ENCODE peak calls at places on chromosome 2, in ten cellular contexts. J, P, X, A, M, Z, H, R, G and F are unnamed samples.

GRCh38 chr2:71710805-71711469 is 257.6 kb downstream of the DYSF start:
- DNase-seq in J (no peak), P (peak; percentile 75), X (no peak), A (no peak), M (no peak), Z (no peak), H (no peak), R (no peak), G (no peak), F (no peak)

GRCh38 chr2:170467568-170468422 is 247.3 kb upstream of the SP5 start:
- DNase-seq in J (no peak), P (no peak), X (no peak), A (no peak), M (no peak), Z (no peak), H (no peak), R (no peak), G (no peak), F (no peak)

GRCh38 chr2:67210430-67210829 is 186.7 kb upstream of the ETAA1 start:
- DNase-seq in J (no peak), P (no peak), X (no peak), A (no peak), M (no peak), Z (no peak), H (no peak), R (no peak), G (no peak), F (no peak)

GRCh38 chr2:134407154-134407890 is 153.4 kb downstream of the MGAT5 start:
- DNase-seq in J (no peak), P (no peak), X (no peak), A (no peak), M (no peak), Z (no peak), H (no peak), R (no peak), G (no peak), F (no peak)

GRCh38 chr2:238433941-238434845 is 7.5 kb downstream of the ASB1 start:
- DNase-seq in J (no peak), P (no peak), X (no peak), A (peak; percentile 96), M (peak; percentile 97), Z (no peak), H (no peak), R (no peak), G (no peak), F (no peak)

GRCh38 chr2:46487667-46488333 is 8.4 kb downstream of the TMEM247 start:
- DNase-seq in J (no peak), P (no peak), X (no peak), A (peak; percentile 80), M (peak; percentile 81), Z (peak; percentile 63), H (peak; percentile 83), R (no peak), G (no peak), F (no peak)

GRCh38 chr2:16005819-16006536 is 65.6 kb downstream of the MYCN start:
- DNase-seq in J (no peak), P (no peak), X (no peak), A (no peak), M (peak; percentile 3), Z (no peak), H (peak; percentile 31), R (no peak), G (no peak), F (peak; percentile 87)

GRCh38 chr2:233100192-233100998 is 40.3 kb downstream of the INPP5D start:
- DNase-seq in J (peak; percentile 70), P (no peak), X (no peak), A (no peak), M (no peak), Z (no peak), H (no peak), R (peak; percentile 64), G (no peak), F (no peak)

GRCh38 chr2:227816507-227817274 is 3.0 kb downstream of the CCL20 start:
- DNase-seq in J (no peak), P (no peak), X (no peak), A (peak; percentile 27), M (peak; percentile 68), Z (no peak), H (no peak), R (no peak), G (no peak), F (no peak)

GRCh38 chr2:182259629-182260150 is 167.1 kb downstream of the PDE1A start:
- DNase-seq in J (no peak), P (no peak), X (no peak), A (peak; percentile 47), M (peak; percentile 77), Z (no peak), H (no peak), R (no peak), G (no peak), F (no peak)

GRCh38 chr2:70902067-70902442 is 33.6 kb upstream of the ATP6V1B1 start:
- DNase-seq in J (no peak), P (peak; percentile 64), X (no peak), A (peak; percentile 18), M (peak; percentile 45), Z (no peak), H (no peak), R (no peak), G (no peak), F (no peak)

GRCh38 chr2:241088376-241088775 is 13.7 kb downstream of the MTERF4 start:
- DNase-seq in J (no peak), P (no peak), X (no peak), A (no peak), M (no peak), Z (no peak), H (no peak), R (peak; percentile 28), G (no peak), F (no peak)

GRCh38 chr2:125405816-125406215 is 1250.1 kb upstream of the GYPC start:
- DNase-seq in J (no peak), P (no peak), X (peak; percentile 8), A (peak; percentile 97), M (peak; percentile 92), Z (no peak), H (peak; percentile 51), R (no peak), G (no peak), F (no peak)

GRCh38 chr2:123971564-123972318 is 53.3 kb upstream of the CNTNAP5 start:
- DNase-seq in J (no peak), P (no peak), X (no peak), A (no peak), M (no peak), Z (no peak), H (no peak), R (no peak), G (no peak), F (no peak)

DNA sequence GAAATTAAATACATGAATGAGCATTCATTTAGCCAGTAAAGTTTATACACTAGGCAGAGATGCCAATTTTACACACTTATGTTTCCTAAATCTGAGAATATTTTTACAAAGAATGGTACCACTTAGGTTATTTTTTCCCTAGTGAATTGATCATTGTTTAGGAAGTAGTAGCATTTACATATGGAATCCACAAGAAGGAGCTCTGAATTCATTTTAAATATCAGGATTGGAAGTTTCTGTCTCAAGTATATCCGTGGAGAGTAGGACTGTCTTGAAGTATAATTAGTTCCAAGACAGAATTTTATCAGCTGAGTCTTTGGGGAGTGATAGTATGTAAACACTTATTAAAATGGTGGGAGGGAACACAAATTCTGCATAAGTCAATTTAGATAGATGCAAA is 82.2 kb upstream of the FAM98A start:
- DNase-seq in J (no peak), P (no peak), X (no peak), A (peak; percentile 7), M (peak; percentile 19), Z (no peak), H (no peak), R (no peak), G (no peak), F (no peak)
- TF ChIP-seq CTCF in J (no peak), P (peak; percentile 44), X (peak; percentile 37), A (peak; percentile 38), M (no peak), Z (no peak), H (no peak), R (no peak), G (no peak), F (no peak)

GRCh38 chr2:224110811-224111210 is 71.7 kb upstream of the SERPINE2 start:
- DNase-seq in J (no peak), P (no peak), X (no peak), A (no peak), M (no peak), Z (no peak), H (no peak), R (no peak), G (no peak), F (no peak)
- TF ChIP-seq CTCF in J (no peak), P (no peak), X (no peak), A (no peak), M (no peak), Z (no peak), H (no peak), R (no peak), G (no peak), F (no peak)

DNA sequence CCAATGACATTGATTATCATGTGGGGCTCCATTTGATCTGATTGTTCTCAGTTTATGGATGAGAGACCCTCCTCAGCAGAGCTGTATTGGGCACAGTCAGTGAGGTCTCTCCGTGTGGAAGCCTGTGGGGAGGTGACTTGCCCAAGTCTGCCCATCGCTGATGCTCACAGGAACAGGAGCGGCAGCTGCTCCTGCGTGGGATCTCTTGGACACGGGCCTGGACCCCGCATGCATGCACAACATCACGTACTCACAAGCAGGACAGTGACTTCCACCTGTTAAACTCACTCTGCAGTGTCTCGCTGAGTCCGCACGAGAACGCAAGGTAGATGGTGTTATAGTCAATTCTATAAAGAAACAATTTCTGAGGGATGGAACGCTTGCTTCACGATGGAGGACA is 55.0 kb downstream of the KCNF1 start:
- DNase-seq in J (no peak), P (no peak), X (no peak), A (no peak), M (no peak), Z (no peak), H (no peak), R (no peak), G (no peak), F (no peak)
- TF ChIP-seq CTCF in J (no peak), P (no peak), X (no peak), A (no peak), M (no peak), Z (no peak), H (no peak), R (no peak), G (no peak), F (no peak)

GRCh38 chr2:102592601-102593000 is 26.8 kb upstream of the SLC9A2 start:
- DNase-seq in J (no peak), P (no peak), X (no peak), A (peak; percentile 8), M (peak; percentile 44), Z (no peak), H (peak; percentile 21), R (no peak), G (no peak), F (no peak)
- TF ChIP-seq CTCF in J (peak; percentile 83), P (peak; percentile 69), X (peak; percentile 39), A (peak; percentile 60), M (peak; percentile 69), Z (no peak), H (peak; percentile 14), R (no peak), G (peak; percentile 56), F (peak; percentile 54)